ENCODE peak calls at places on chromosomes 7 and 10, in nine cellular contexts. K is DMS 273 treated with DMSO at 0.1 percent for 48 hours; V is SJSA1; I is mucosa of descending colon; R is naive thymus-derived CD4-positive, alpha-beta T cell; M is activated CD8-positive, alpha-beta memory T cell treated with anti-CD3 and anti-CD28 coated beads for 24 hours; B is neural crest cell; Z is NCI-H1105; W is activated T-cell treated with anti-CD3 and anti-CD28 coated beads for 48 hours. J is an unnamed sample.

GRCh38 chr7:92809397-92810241 is 26.8 kb downstream of the CDK6 start:
- DNase-seq in B (no peak), V (peak), Z (no peak), W (peak), R (no peak), K (peak), I (peak), M (no peak), J (no peak)

GRCh38 chr10:73968101-73968515 is 29.8 kb upstream of the VCL start:
- DNase-seq in B (no peak), K (no peak), W (no peak), V (peak), I (no peak), Z (no peak), R (no peak), M (no peak), J (peak)

GRCh38 chr10:50349554-50349953 is 98.2 kb upstream of the ASAH2 start:
- DNase-seq in K (no peak), V (no peak), B (no peak), I (no peak), M (no peak), Z (no peak), R (no peak), W (no peak), J (no peak)

GRCh38 chr7:108016841-108017775 is 14.1 kb upstream of the LAMB1 start:
- DNase-seq in K (peak), R (no peak), M (no peak), Z (peak), W (no peak), B (no peak), I (no peak), V (no peak), J (no peak)

GRCh38 chr7:11427686-11428273 is 404.2 kb downstream of the THSD7A start:
- DNase-seq in Z (peak), B (no peak), V (no peak), K (peak), M (no peak), W (no peak), I (peak), R (no peak), J (no peak)

GRCh38 chr10:21889477-21890275 is 113.9 kb downstream of the DNAJC1 start:
- DNase-seq in Z (no peak), R (no peak), M (no peak), V (no peak), W (no peak), B (no peak), I (no peak), K (no peak), J (no peak)

GRCh38 chr7:14748461-14748860 is 154.1 kb downstream of the DGKB start:
- DNase-seq in M (no peak), Z (no peak), B (no peak), V (no peak), R (no peak), W (no peak), K (no peak), I (no peak), J (no peak)

GRCh38 chr10:119700321-119700954 is 25.4 kb upstream of the INPP5F start:
- DNase-seq in V (no peak), R (no peak), W (no peak), B (no peak), M (no peak), K (no peak), I (no peak), Z (no peak), J (no peak)

GRCh38 chr7:50499092-50499491 is 48.9 kb upstream of the FIGNL1 start:
- DNase-seq in Z (no peak), R (no peak), M (no peak), W (no peak), K (no peak), V (no peak), B (no peak), I (no peak), J (no peak)

GRCh38 chr7:67636363-67637355 is 640.0 kb downstream of the TYW1 start:
- DNase-seq in Z (no peak), K (peak), R (no peak), B (no peak), I (no peak), M (no peak), V (no peak), W (no peak), J (no peak)

J was measured in retina.